ENCODE peak calls at places on chromosomes 11 and 22, in nine cellular contexts. Z is activated gamma-delta T cell treated with anti-CD3 and anti-CD28 coated beads, Interleukin-2, amount 50 U/mL, for 16 hours; R is M059J; F is hypothalamus; L is fibroblast of pulmonary artery; N is adipocyte; V is lower lobe of right lung; C is neural progenitor cell; E is NT2/D1. P is an unnamed sample.
A peak's percentile ranks its signal among the peaks of the same experiment; 100 is the strongest.

GRCh38 chr11:80146231-80146630 is 705.4 kb upstream of the TENM4 start:
- DNase-seq in Z (no peak), R (peak; percentile 68), F (no peak), L (no peak), N (no peak), V (no peak), C (no peak), E (no peak), P (no peak)

GRCh38 chr22:41429232-41429945 is 17.2 kb downstream of the TOB2 start:
- DNase-seq in Z (no peak), R (peak; percentile 30), F (no peak), L (no peak), N (no peak), V (no peak), C (no peak), E (no peak), P (no peak)

GRCh38 chr11:8265681-8266241 is 2.1 kb upstream of the LMO1 start:
- DNase-seq in Z (no peak), R (no peak), F (no peak), L (no peak), N (no peak), V (peak; percentile 18), C (peak; percentile 78), E (no peak), P (no peak)

GRCh38 chr11:16778876-16779275 is 40.4 kb downstream of the C11orf58 start:
- DNase-seq in Z (no peak), R (no peak), F (no peak), L (no peak), N (no peak), V (no peak), C (no peak), E (no peak), P (no peak)

GRCh38 chr11:75571625-75572024 is 9.6 kb downstream of the SERPINH1 start:
- DNase-seq in Z (no peak), R (no peak), F (no peak), L (no peak), N (no peak), V (peak; percentile 79), C (no peak), E (no peak), P (no peak)

GRCh38 chr11:65185869-65186341 is 4.2 kb downstream of the CAPN1 start:
- DNase-seq in Z (no peak), R (no peak), F (no peak), L (no peak), N (no peak), V (no peak), C (no peak), E (no peak), P (no peak)

GRCh38 chr11:59141673-59142460 is 789 bp upstream of the FAM111A start:
- DNase-seq in Z (no peak), R (peak; percentile 62), F (no peak), L (peak; percentile 13), N (peak; percentile 57), V (no peak), C (no peak), E (no peak), P (peak; percentile 41)

GRCh38 chr11:126751242-126751641 is 249.3 kb downstream of the KIRREL3 start:
- DNase-seq in Z (no peak), R (no peak), F (no peak), L (no peak), N (peak; percentile 70), V (no peak), C (no peak), E (no peak), P (no peak)

GRCh38 chr11:123546515-123546914 is 107.9 kb downstream of the SCN3B start:
- DNase-seq in Z (no peak), R (peak; percentile 77), F (no peak), L (peak; percentile 81), N (peak; percentile 73), V (no peak), C (no peak), E (no peak), P (no peak)

GRCh38 chr11:33039274-33040126 is at the start of gene TCP11L1:
- DNase-seq in Z (peak; percentile 64), R (peak; percentile 92), F (peak; percentile 86), L (peak; percentile 95), N (peak; percentile 89), V (peak; percentile 85), C (peak; percentile 96), E (peak; percentile 81), P (peak; percentile 95)

GRCh38 chr22:32389685-32390084 is 22.4 kb downstream of the RTCB start:
- DNase-seq in Z (no peak), R (peak; percentile 9), F (no peak), L (peak; percentile 38), N (peak; percentile 26), V (no peak), C (peak; percentile 54), E (no peak), P (peak; percentile 44)

GRCh38 chr11:89495951-89496350 is 4.8 kb upstream of the NOX4 start:
- DNase-seq in Z (no peak), R (peak; percentile 59), F (no peak), L (peak; percentile 88), N (peak; percentile 93), V (no peak), C (peak; percentile 50), E (peak; percentile 77), P (peak; percentile 91)

GRCh38 chr11:44630511-44631210 is 65.2 kb downstream of the CD82 start:
- DNase-seq in Z (no peak), R (no peak), F (no peak), L (no peak), N (no peak), V (no peak), C (no peak), E (no peak), P (no peak)

GRCh38 chr22:23221351-23221804 is 41.1 kb downstream of the BCR start:
- DNase-seq in Z (no peak), R (no peak), F (no peak), L (no peak), N (no peak), V (no peak), C (no peak), E (no peak), P (no peak)

GRCh38 chr22:46542011-46542985 is 4.9 kb upstream of the CELSR1 start:
- DNase-seq in Z (peak; percentile 48), R (peak; percentile 60), F (peak; percentile 24), L (peak; percentile 70), N (peak; percentile 87), V (peak; percentile 84), C (peak; percentile 87), E (no peak), P (peak; percentile 73)

GRCh38 chr11:92457250-92457649 is 232.6 kb downstream of the FAT3 start:
- DNase-seq in Z (no peak), R (peak; percentile 65), F (no peak), L (peak; percentile 3), N (no peak), V (no peak), C (no peak), E (no peak), P (peak; percentile 4)

GRCh38 chr11:29343465-29344333 is 673.1 kb downstream of the KCNA4 start:
- DNase-seq in Z (no peak), R (peak; percentile 56), F (peak; percentile 2), L (peak; percentile 71), N (peak; percentile 72), V (peak; percentile 65), C (peak; percentile 73), E (no peak), P (peak; percentile 73)

GRCh38 chr11:101019870-101020269 is 109.7 kb downstream of the PGR start:
- DNase-seq in Z (no peak), R (no peak), F (no peak), L (no peak), N (no peak), V (no peak), C (no peak), E (no peak), P (peak; percentile 21)

GRCh38 chr11:94049351-94049750 is 28.2 kb downstream of the HEPHL1 start:
- DNase-seq in Z (no peak), R (no peak), F (no peak), L (no peak), N (no peak), V (no peak), C (no peak), E (no peak), P (no peak)

GRCh38 chr22:30116362-30117117 is 36.3 kb downstream of the HORMAD2 start:
- DNase-seq in Z (no peak), R (peak; percentile 39), F (no peak), L (peak; percentile 55), N (peak; percentile 45), V (no peak), C (peak; percentile 26), E (no peak), P (peak; percentile 67)

GRCh38 chr11:119103793-119104192 is 2.1 kb upstream of the DPAGT1 start:
- DNase-seq in Z (no peak), R (no peak), F (no peak), L (no peak), N (no peak), V (no peak), C (no peak), E (no peak), P (peak; percentile 32)

GRCh38 chr11:69536406-69536805 is 54.9 kb downstream of the LINC01488 start:
- DNase-seq in Z (no peak), R (no peak), F (no peak), L (no peak), N (no peak), V (peak; percentile 22), C (no peak), E (no peak), P (no peak)

GRCh38 chr11:16805942-16806341 is 67.5 kb downstream of the C11orf58 start:
- DNase-seq in Z (no peak), R (no peak), F (no peak), L (no peak), N (peak; percentile 79), V (no peak), C (no peak), E (no peak), P (peak; percentile 65)

GRCh38 chr11:69716099-69716498 is 12.3 kb upstream of the FGF19 start:
- DNase-seq in Z (no peak), R (no peak), F (no peak), L (no peak), N (no peak), V (no peak), C (no peak), E (no peak), P (no peak)

GRCh38 chr22:36300396-36301212 is 47.7 kb downstream of the APOL1 start:
- DNase-seq in Z (no peak), R (no peak), F (no peak), L (no peak), N (no peak), V (no peak), C (no peak), E (no peak), P (no peak)